ENCODE peak calls at places on chromosomes 7 and 10, in nine cellular contexts. One of them, this sample, is unnamed. For H3K36me3, the result is how much of the 10 kb centered on the place peaks cover.

GRCh38 chr10:70617798-70618568 is 15.4 kb upstream of the PRF1 start:
- DNase-seq in body of pancreas: no peak
- DNase-seq in tibial artery: no peak
- DNase-seq in CD8-positive, alpha-beta T cell: no peak
- DNase-seq in left ventricle myocardium inferior: no peak
- DNase-seq in IMR-90: peak
- DNase-seq in astrocyte: peak
- DNase-seq in Peyer's patch: no peak
- DNase-seq in kidney epithelial cell: peak
- DNase-seq in this sample: no peak

GRCh38 chr10:688621-689426 is 644 bp downstream of the DIP2C start:
- DNase-seq in IMR-90: peak
- DNase-seq in tibial artery: no peak
- DNase-seq in CD8-positive, alpha-beta T cell: no peak
- DNase-seq in kidney epithelial cell: no peak
- DNase-seq in body of pancreas: peak
- DNase-seq in Peyer's patch: peak
- DNase-seq in astrocyte: no peak
- DNase-seq in left ventricle myocardium inferior: peak
- DNase-seq in this sample: no peak

GRCh38 chr7:28168393-28169158 is 12.0 kb downstream of the JAZF1 start:
- DNase-seq in body of pancreas: no peak
- DNase-seq in astrocyte: no peak
- DNase-seq in IMR-90: peak
- DNase-seq in left ventricle myocardium inferior: no peak
- DNase-seq in CD8-positive, alpha-beta T cell: no peak
- DNase-seq in kidney epithelial cell: no peak
- DNase-seq in tibial artery: no peak
- DNase-seq in Peyer's patch: no peak
- DNase-seq in this sample: no peak

GRCh38 chr7:151470656-151471180 is 30.8 kb upstream of the CRYGN start:
- DNase-seq in IMR-90: no peak
- DNase-seq in body of pancreas: no peak
- DNase-seq in tibial artery: no peak
- DNase-seq in CD8-positive, alpha-beta T cell: no peak
- DNase-seq in astrocyte: no peak
- DNase-seq in Peyer's patch: no peak
- DNase-seq in left ventricle myocardium inferior: no peak
- DNase-seq in kidney epithelial cell: no peak
- DNase-seq in this sample: no peak

GRCh38 chr10:110556296-110556695 is 11.2 kb upstream of the SMC3 start:
- DNase-seq in CD8-positive, alpha-beta T cell: no peak
- DNase-seq in body of pancreas: no peak
- DNase-seq in IMR-90: no peak
- DNase-seq in tibial artery: no peak
- DNase-seq in left ventricle myocardium inferior: no peak
- DNase-seq in Peyer's patch: no peak
- DNase-seq in kidney epithelial cell: no peak
- DNase-seq in astrocyte: no peak
- DNase-seq in this sample: peak

GRCh38 chr10:47044741-47045140 is 133.5 kb downstream of the PTPN20 start:
- DNase-seq in tibial artery: no peak
- DNase-seq in Peyer's patch: no peak
- DNase-seq in IMR-90: no peak
- DNase-seq in left ventricle myocardium inferior: no peak
- DNase-seq in CD8-positive, alpha-beta T cell: no peak
- DNase-seq in body of pancreas: no peak
- DNase-seq in kidney epithelial cell: no peak
- DNase-seq in astrocyte: no peak
- DNase-seq in this sample: no peak

GRCh38 chr7:128055668-128056067 is 24.4 kb upstream of the LRRC4 start:
- DNase-seq in body of pancreas: no peak
- DNase-seq in IMR-90: no peak
- DNase-seq in kidney epithelial cell: no peak
- DNase-seq in Peyer's patch: no peak
- DNase-seq in CD8-positive, alpha-beta T cell: no peak
- DNase-seq in tibial artery: no peak
- DNase-seq in astrocyte: no peak
- DNase-seq in left ventricle myocardium inferior: no peak
- DNase-seq in this sample: no peak

GRCh38 chr7:105794741-105795729 is 81.4 kb downstream of the ATXN7L1 start:
- DNase-seq in astrocyte: peak
- DNase-seq in body of pancreas: no peak
- DNase-seq in left ventricle myocardium inferior: peak
- DNase-seq in IMR-90: peak
- DNase-seq in Peyer's patch: no peak
- DNase-seq in tibial artery: no peak
- DNase-seq in kidney epithelial cell: no peak
- DNase-seq in CD8-positive, alpha-beta T cell: no peak
- DNase-seq in this sample: no peak

GRCh38 chr10:78980354-78980753 is 88.4 kb upstream of the ZMIZ1 start:
- DNase-seq in IMR-90: no peak
- DNase-seq in kidney epithelial cell: no peak
- DNase-seq in left ventricle myocardium inferior: no peak
- DNase-seq in astrocyte: no peak
- DNase-seq in CD8-positive, alpha-beta T cell: no peak
- DNase-seq in tibial artery: no peak
- DNase-seq in Peyer's patch: no peak
- DNase-seq in body of pancreas: no peak
- DNase-seq in this sample: no peak

GRCh38 chr7:38222481-38223096 is 44.5 kb downstream of the STARD3NL start:
- DNase-seq in body of pancreas: no peak
- DNase-seq in left ventricle myocardium inferior: no peak
- DNase-seq in CD8-positive, alpha-beta T cell: no peak
- DNase-seq in IMR-90: peak
- DNase-seq in astrocyte: no peak
- DNase-seq in kidney epithelial cell: no peak
- DNase-seq in Peyer's patch: no peak
- DNase-seq in tibial artery: no peak
- DNase-seq in this sample: no peak

GRCh38 chr10:129056734-129057689 is 410.0 kb upstream of the MGMT start:
- DNase-seq in left ventricle myocardium inferior: no peak
- DNase-seq in IMR-90: no peak
- DNase-seq in Peyer's patch: no peak
- DNase-seq in CD8-positive, alpha-beta T cell: no peak
- DNase-seq in tibial artery: no peak
- DNase-seq in kidney epithelial cell: no peak
- DNase-seq in body of pancreas: no peak
- DNase-seq in astrocyte: no peak
- DNase-seq in this sample: no peak

GRCh38 chr7:43876266-43876665 is 6.9 kb upstream of the MRPS24 start:
- DNase-seq in CD8-positive, alpha-beta T cell: no peak
- DNase-seq in kidney epithelial cell: no peak
- DNase-seq in tibial artery: no peak
- DNase-seq in body of pancreas: no peak
- DNase-seq in astrocyte: no peak
- DNase-seq in left ventricle myocardium inferior: no peak
- DNase-seq in Peyer's patch: no peak
- DNase-seq in IMR-90: no peak
- DNase-seq in this sample: no peak
- H3K36me3 ChIP-seq in CD8-positive, alpha-beta T cell: under half
- H3K36me3 ChIP-seq in kidney epithelial cell: under half
- H3K36me3 ChIP-seq in tibial artery: half or more
- H3K36me3 ChIP-seq in body of pancreas: under half
- H3K36me3 ChIP-seq in astrocyte: under half
- H3K36me3 ChIP-seq in left ventricle myocardium inferior: half or more
- H3K36me3 ChIP-seq in Peyer's patch: under half
- H3K36me3 ChIP-seq in IMR-90: under half
- H3K36me3 ChIP-seq in this sample: under half

GRCh38 chr7:117017017-117017451 is 63.7 kb downstream of the ST7 start:
- DNase-seq in body of pancreas: no peak
- DNase-seq in CD8-positive, alpha-beta T cell: no peak
- DNase-seq in IMR-90: no peak
- DNase-seq in kidney epithelial cell: no peak
- DNase-seq in astrocyte: no peak
- DNase-seq in tibial artery: no peak
- DNase-seq in left ventricle myocardium inferior: no peak
- DNase-seq in Peyer's patch: no peak
- DNase-seq in this sample: no peak
- H3K4me3 ChIP-seq in body of pancreas: no peak
- H3K4me3 ChIP-seq in CD8-positive, alpha-beta T cell: no peak
- H3K4me3 ChIP-seq in IMR-90: no peak
- H3K4me3 ChIP-seq in kidney epithelial cell: no peak
- H3K4me3 ChIP-seq in astrocyte: no peak
- H3K4me3 ChIP-seq in tibial artery: no peak
- H3K4me3 ChIP-seq in left ventricle myocardium inferior: no peak
- H3K4me3 ChIP-seq in Peyer's patch: no peak
- H3K4me3 ChIP-seq in this sample: no peak

GRCh38 chr7:45709168-45710034 is 135.2 kb downstream of the ADCY1 start:
- DNase-seq in kidney epithelial cell: no peak
- DNase-seq in astrocyte: no peak
- DNase-seq in body of pancreas: no peak
- DNase-seq in Peyer's patch: peak
- DNase-seq in left ventricle myocardium inferior: peak
- DNase-seq in IMR-90: peak
- DNase-seq in CD8-positive, alpha-beta T cell: no peak
- DNase-seq in tibial artery: no peak
- DNase-seq in this sample: no peak
- TF ChIP-seq CTCF in kidney epithelial cell: no peak
- TF ChIP-seq CTCF in astrocyte: no peak
- TF ChIP-seq CTCF in body of pancreas: no peak
- TF ChIP-seq CTCF in Peyer's patch: no peak
- TF ChIP-seq CTCF in left ventricle myocardium inferior: no peak
- TF ChIP-seq CTCF in IMR-90: no peak
- TF ChIP-seq CTCF in CD8-positive, alpha-beta T cell: no peak
- TF ChIP-seq CTCF in tibial artery: no peak
- TF ChIP-seq CTCF in this sample: no peak

GRCh38 chr7:157386979-157387800 is 50.4 kb downstream of the DNAJB6 start:
- DNase-seq in IMR-90: peak
- DNase-seq in astrocyte: peak
- DNase-seq in body of pancreas: peak
- DNase-seq in kidney epithelial cell: no peak
- DNase-seq in tibial artery: peak
- DNase-seq in Peyer's patch: peak
- DNase-seq in CD8-positive, alpha-beta T cell: peak
- DNase-seq in left ventricle myocardium inferior: peak
- DNase-seq in this sample: peak
- H3K36me3 ChIP-seq in IMR-90: under half
- H3K36me3 ChIP-seq in astrocyte: half or more
- H3K36me3 ChIP-seq in body of pancreas: under half
- H3K36me3 ChIP-seq in kidney epithelial cell: under half
- H3K36me3 ChIP-seq in tibial artery: under half
- H3K36me3 ChIP-seq in Peyer's patch: under half
- H3K36me3 ChIP-seq in CD8-positive, alpha-beta T cell: under half
- H3K36me3 ChIP-seq in left ventricle myocardium inferior: half or more
- H3K36me3 ChIP-seq in this sample: under half

GRCh38 chr10:130382031-130382430 is 245.8 kb downstream of the GLRX3 start:
- DNase-seq in kidney epithelial cell: no peak
- DNase-seq in IMR-90: no peak
- DNase-seq in tibial artery: no peak
- DNase-seq in CD8-positive, alpha-beta T cell: no peak
- DNase-seq in Peyer's patch: no peak
- DNase-seq in body of pancreas: no peak
- DNase-seq in astrocyte: no peak
- DNase-seq in left ventricle myocardium inferior: no peak
- DNase-seq in this sample: no peak

GRCh38 chr10:130372866-130373265 is 236.7 kb downstream of the GLRX3 start:
- DNase-seq in Peyer's patch: no peak
- DNase-seq in tibial artery: no peak
- DNase-seq in CD8-positive, alpha-beta T cell: no peak
- DNase-seq in body of pancreas: no peak
- DNase-seq in IMR-90: no peak
- DNase-seq in left ventricle myocardium inferior: no peak
- DNase-seq in astrocyte: no peak
- DNase-seq in kidney epithelial cell: no peak
- DNase-seq in this sample: no peak

GRCh38 chr10:130380056-130380455 is 243.9 kb downstream of the GLRX3 start:
- DNase-seq in CD8-positive, alpha-beta T cell: no peak
- DNase-seq in tibial artery: no peak
- DNase-seq in Peyer's patch: no peak
- DNase-seq in kidney epithelial cell: no peak
- DNase-seq in left ventricle myocardium inferior: no peak
- DNase-seq in body of pancreas: no peak
- DNase-seq in astrocyte: no peak
- DNase-seq in IMR-90: no peak
- DNase-seq in this sample: no peak

GRCh38 chr10:130378556-130379400 is 242.6 kb downstream of the GLRX3 start:
- DNase-seq in left ventricle myocardium inferior: no peak
- DNase-seq in Peyer's patch: no peak
- DNase-seq in IMR-90: no peak
- DNase-seq in astrocyte: no peak
- DNase-seq in body of pancreas: no peak
- DNase-seq in CD8-positive, alpha-beta T cell: no peak
- DNase-seq in tibial artery: no peak
- DNase-seq in kidney epithelial cell: no peak
- DNase-seq in this sample: no peak

DNA sequence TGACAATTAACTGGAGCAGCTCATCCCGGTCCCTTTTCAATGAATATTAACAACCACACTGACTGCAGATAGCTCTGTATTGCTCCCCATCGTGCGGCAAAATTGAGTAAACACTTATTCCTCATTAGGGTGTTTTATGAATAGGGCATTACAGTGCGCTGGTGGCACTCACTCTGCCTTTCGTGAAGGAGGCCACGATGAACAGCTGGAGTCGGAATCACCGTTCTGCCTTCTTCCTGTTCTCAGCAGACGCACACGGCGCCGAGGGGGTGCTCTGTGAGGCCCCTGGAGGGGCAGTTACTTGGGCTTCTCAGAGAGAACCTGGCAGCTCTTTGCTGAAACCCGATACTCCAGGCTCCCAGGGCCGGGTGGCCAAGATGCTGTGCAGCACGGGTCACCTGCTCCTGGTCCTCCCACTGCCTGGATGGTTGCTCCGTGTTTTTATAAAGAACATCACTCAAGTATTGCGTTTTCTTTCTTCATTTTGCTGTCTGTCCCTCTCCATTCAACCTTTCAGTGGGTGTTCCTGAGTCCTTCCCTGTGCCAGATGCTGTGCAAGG is 241.9 kb downstream of the GLRX3 start:
- DNase-seq in kidney epithelial cell: no peak
- DNase-seq in CD8-positive, alpha-beta T cell: no peak
- DNase-seq in left ventricle myocardium inferior: no peak
- DNase-seq in Peyer's patch: no peak
- DNase-seq in IMR-90: no peak
- DNase-seq in tibial artery: no peak
- DNase-seq in astrocyte: no peak
- DNase-seq in body of pancreas: no peak
- DNase-seq in this sample: no peak
- H3K4me3 ChIP-seq in kidney epithelial cell: no peak
- H3K4me3 ChIP-seq in CD8-positive, alpha-beta T cell: no peak
- H3K4me3 ChIP-seq in left ventricle myocardium inferior: no peak
- H3K4me3 ChIP-seq in Peyer's patch: no peak
- H3K4me3 ChIP-seq in IMR-90: no peak
- H3K4me3 ChIP-seq in tibial artery: no peak
- H3K4me3 ChIP-seq in astrocyte: no peak
- H3K4me3 ChIP-seq in body of pancreas: no peak
- H3K4me3 ChIP-seq in this sample: no peak